ENCODE peak calls at places on chromosomes 2 and 18, in ten cellular contexts. S is psoas muscle; X is astrocyte; O is brain microvascular endothelial cell; W is suprapubic skin; Z is cardiac muscle cell; Y is tibial artery; G is MM.1S; M is CD8-positive, alpha-beta T cell; Q is upper lobe of right lung. J is an unnamed sample.

GRCh38 chr2:85741811-85742507 is 11.8 kb upstream of the ATOH8 start:
- DNase-seq in O (peak; percentile 89), W (peak; percentile 91), Y (peak; percentile 97), M (no peak), S (peak; percentile 84), Q (peak; percentile 89), Z (no peak), X (peak; percentile 93), G (no peak), J (peak; percentile 52)

GRCh38 chr2:10982931-10983701 is 71.4 kb downstream of the KCNF1 start:
- DNase-seq in Z (no peak), X (no peak), M (no peak), W (peak; percentile 41), Y (peak; percentile 55), G (no peak), O (no peak), S (no peak), Q (peak; percentile 70), J (peak; percentile 14)

GRCh38 chr2:71797006-71797810 is 343.8 kb downstream of the DYSF start:
- DNase-seq in O (no peak), S (no peak), Q (no peak), W (no peak), G (no peak), Z (no peak), M (no peak), Y (peak; percentile 53), X (no peak), J (no peak)

GRCh38 chr2:53787255-53787910 is 539 bp downstream of the ERLEC1 start:
- DNase-seq in Z (peak; percentile 13), O (peak; percentile 10), Q (no peak), S (no peak), Y (peak; percentile 71), X (peak; percentile 44), W (no peak), M (no peak), G (peak; percentile 35), J (no peak)

GRCh38 chr18:55488473-55488872 is 99.5 kb downstream of the TCF4 start:
- DNase-seq in X (no peak), Z (no peak), Q (no peak), G (no peak), M (no peak), Y (no peak), O (no peak), S (no peak), W (no peak), J (no peak)

GRCh38 chr2:84925336-84925723 is 19.9 kb downstream of the TMSB10 start:
- DNase-seq in M (no peak), Y (peak; percentile 50), X (no peak), S (no peak), Z (no peak), G (no peak), Q (no peak), O (no peak), W (no peak), J (no peak)

GRCh38 chr2:200653021-200653420 is 67.2 kb downstream of the AOX1 start:
- DNase-seq in M (no peak), G (no peak), Y (no peak), Z (no peak), Q (no peak), W (no peak), O (no peak), X (no peak), S (no peak), J (no peak)

GRCh38 chr2:216606551-216607527 is 26.4 kb upstream of the IGFBP2 start:
- DNase-seq in O (no peak), Y (no peak), Z (peak; percentile 49), W (no peak), M (peak; percentile 1), G (no peak), X (no peak), S (no peak), Q (no peak), J (no peak)

GRCh38 chr2:140714586-140714985 is 1416.2 kb downstream of the LRP1B start:
- DNase-seq in X (no peak), S (no peak), M (no peak), Y (no peak), Z (no peak), Q (no peak), W (no peak), G (no peak), O (no peak), J (no peak)

GRCh38 chr2:172280820-172281454 is 146.4 kb upstream of the ITGA6 start:
- DNase-seq in X (no peak), G (no peak), O (no peak), Q (no peak), W (no peak), Z (no peak), S (no peak), Y (no peak), M (no peak), J (peak; percentile 39)

GRCh38 chr2:219851801-219852481 is 224.5 kb downstream of the SLC4A3 start:
- DNase-seq in Z (no peak), S (no peak), W (no peak), M (no peak), O (no peak), X (peak; percentile 36), Q (no peak), G (no peak), Y (no peak), J (no peak)

GRCh38 chr2:11822746-11823411 is 76.4 kb downstream of the LPIN1 start:
- DNase-seq in W (no peak), Q (no peak), S (peak; percentile 34), Z (no peak), X (no peak), Y (no peak), O (no peak), G (no peak), M (no peak), J (no peak)

GRCh38 chr2:20525041-20526035 is 78.5 kb downstream of the RHOB start:
- DNase-seq in X (peak; percentile 32), Y (peak; percentile 79), M (no peak), G (no peak), O (peak; percentile 70), Q (peak; percentile 79), Z (no peak), W (peak; percentile 75), S (peak; percentile 52), J (no peak)

GRCh38 chr2:191023235-191023679 is 9.3 kb upstream of the STAT1 start:
- DNase-seq in S (no peak), Z (no peak), X (no peak), W (no peak), Y (no peak), O (no peak), Q (no peak), G (no peak), M (no peak), J (no peak)

GRCh38 chr2:234865040-234865439 is 86.8 kb upstream of the SH3BP4 start:
- DNase-seq in Z (no peak), X (no peak), W (no peak), G (no peak), Q (no peak), S (no peak), M (no peak), Y (no peak), O (no peak), J (no peak)

DNA sequence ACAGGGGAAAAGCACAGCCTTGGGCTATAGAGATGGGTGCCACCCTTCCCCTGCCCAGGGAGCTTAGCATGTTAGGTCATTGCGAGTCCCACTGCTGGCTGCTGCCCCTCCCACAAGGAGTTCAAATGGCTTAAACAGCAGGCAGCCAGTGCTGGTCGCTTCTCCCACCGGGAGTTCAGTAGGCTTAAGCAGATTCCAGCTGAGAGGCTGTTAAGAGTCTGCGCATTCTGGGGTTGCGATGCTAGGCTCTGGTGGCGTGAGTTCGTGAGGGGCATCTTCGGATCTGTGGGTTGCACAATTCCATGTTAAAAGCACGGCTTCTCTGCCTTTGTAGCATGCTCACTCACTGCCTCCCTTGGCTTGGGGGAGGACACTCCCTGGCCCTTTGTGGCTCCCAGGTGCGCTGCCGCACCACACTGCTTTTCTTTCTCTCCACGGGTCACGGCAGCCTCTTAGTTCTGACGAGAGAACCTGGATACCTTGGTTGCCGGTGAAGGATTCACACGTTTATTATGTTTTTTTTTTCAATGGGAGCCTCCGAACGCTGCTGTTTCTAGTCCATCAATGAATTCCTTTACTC is 93.2 kb downstream of the UNC80 start:
- DNase-seq in O (no peak), G (no peak), X (no peak), Q (no peak), M (no peak), S (no peak), Y (no peak), W (no peak), Z (no peak), J (no peak)
- H3K4me3 ChIP-seq in O (no peak overlapping the region), G (no peak overlapping the region), X (no peak overlapping the region), Q (no peak overlapping the region), M (no peak overlapping the region), S (no peak overlapping the region), Y (no peak overlapping the region), W (no peak overlapping the region), Z (no peak overlapping the region), J (no peak overlapping the region)

GRCh38 chr2:74844752-74845151 is 10.8 kb downstream of the HK2 start:
- DNase-seq in M (no peak), X (no peak), G (no peak), Q (no peak), S (no peak), W (no peak), O (no peak), Y (peak; percentile 1), Z (no peak), J (no peak)
- H3K27ac ChIP-seq in M (no peak overlapping the region), X (no peak overlapping the region), G (peak overlapping the region; percentile 40), Q (peak overlapping the region; percentile 20), S (peak overlapping the region; percentile 86), W (peak overlapping the region; percentile 75), O (peak overlapping the region; percentile 88), Y (peak overlapping the region; percentile 80), Z (no peak overlapping the region), J (peak overlapping the region; percentile 71)

DNA sequence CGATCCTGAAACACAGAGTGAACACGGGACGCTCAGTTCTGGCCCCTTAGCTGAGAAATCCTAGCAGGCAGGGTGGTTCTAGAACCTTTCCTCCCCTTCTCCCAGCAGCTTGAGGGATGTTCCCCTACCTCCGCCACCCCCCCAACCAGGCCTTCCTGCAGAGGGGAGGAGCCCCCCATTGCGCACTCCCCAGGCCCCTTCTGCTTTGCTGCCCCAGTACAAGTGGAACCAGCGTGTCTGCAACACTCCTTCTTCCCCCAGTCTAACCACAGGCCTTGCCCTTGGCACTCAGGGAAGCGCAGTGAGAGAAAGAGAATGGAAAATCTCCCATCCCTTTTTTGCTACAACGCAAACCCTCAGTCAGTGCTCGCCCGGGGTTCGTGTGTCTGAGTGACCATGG is 3.9 kb downstream of the NPPC start:
- DNase-seq in O (no peak), Y (no peak), Z (no peak), G (no peak), X (no peak), S (no peak), W (no peak), M (no peak), Q (peak; percentile 54), J (no peak)
- H3K27me3 ChIP-seq in O (peaks cover 53% of the 10 kb centered on the region), Y (no peaks in the 10 kb centered on the region), Z (peaks cover 55% of the 10 kb centered on the region), G (no peaks in the 10 kb centered on the region), X (peaks cover 49% of the 10 kb centered on the region), S (peaks cover 60% of the 10 kb centered on the region), W (peaks cover 56% of the 10 kb centered on the region), M (peaks cover 7% of the 10 kb centered on the region), Q (peaks cover 48% of the 10 kb centered on the region), J (peaks cover 38% of the 10 kb centered on the region)

DNA sequence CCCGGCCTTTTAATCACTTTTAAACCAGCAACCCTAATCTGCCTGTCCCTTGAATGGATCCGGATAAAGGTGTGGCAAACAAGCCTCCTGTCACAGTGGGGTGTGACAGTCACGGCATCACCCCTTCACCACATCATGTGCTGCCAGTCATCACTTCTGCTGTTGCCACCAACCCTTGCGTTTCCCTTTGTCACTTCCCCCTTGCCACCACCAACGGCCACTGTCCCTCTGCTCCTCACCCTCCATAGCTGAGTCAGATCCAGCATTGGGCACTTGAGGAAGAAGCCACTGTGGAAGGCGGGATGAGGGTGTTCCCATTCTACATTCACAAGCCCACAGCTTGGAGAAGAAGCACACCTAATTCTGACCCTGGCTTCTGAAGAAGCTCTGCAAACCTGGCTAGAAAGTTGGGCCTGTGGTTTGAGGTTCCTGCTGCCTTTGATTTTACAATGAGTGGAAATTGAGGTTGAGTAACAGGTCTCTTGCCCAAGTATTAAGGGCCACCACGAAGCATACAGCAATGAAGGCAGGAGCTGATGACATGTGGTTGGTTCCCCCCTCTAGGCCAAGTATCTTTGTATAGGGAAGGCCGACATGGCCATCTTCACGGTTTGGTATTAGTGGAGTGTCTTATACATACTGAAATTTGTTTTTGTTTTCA is 22.9 kb upstream of the DARS1 start:
- DNase-seq in X (no peak), Z (no peak), Y (peak; percentile 72), G (no peak), S (peak; percentile 35), W (no peak), M (peak; percentile 46), Q (peak; percentile 80), O (no peak), J (peak; percentile 25)
- H3K4me3 ChIP-seq in X (no peak overlapping the region), Z (no peak overlapping the region), Y (no peak overlapping the region), G (no peak overlapping the region), S (no peak overlapping the region), W (no peak overlapping the region), M (no peak overlapping the region), Q (no peak overlapping the region), O (no peak overlapping the region), J (no peak overlapping the region)

J was measured in adrenal gland.